ENCODE peak calls at places on chromosomes 5 and 9, in eight cellular contexts. One of them, this sample, is unnamed.

GRCh38 chr5:103036601-103037000 is 83.3 kb downstream of the GIN1 start:
- DNase-seq in activated T-helper 1 cell treated with Interleukin-2 at 50 U/mL for 16 hours: no peak
- DNase-seq in astrocyte of the spinal cord: no peak
- DNase-seq in adipocyte: peak; percentile 17
- DNase-seq in cerebellar cortex: no peak
- DNase-seq in HCT116: no peak
- DNase-seq in mesendoderm: no peak
- DNase-seq in GM23248: no peak
- DNase-seq in this sample: no peak

GRCh38 chr5:124634820-124635323 is 111.6 kb downstream of the ZNF608 start:
- DNase-seq in activated T-helper 1 cell treated with Interleukin-2 at 50 U/mL for 16 hours: no peak
- DNase-seq in astrocyte of the spinal cord: no peak
- DNase-seq in adipocyte: peak; percentile 24
- DNase-seq in cerebellar cortex: no peak
- DNase-seq in HCT116: no peak
- DNase-seq in mesendoderm: no peak
- DNase-seq in GM23248: peak; percentile 75
- DNase-seq in this sample: no peak

GRCh38 chr5:176742246-176743105 is 67.9 kb upstream of the UNC5A start:
- DNase-seq in activated T-helper 1 cell treated with Interleukin-2 at 50 U/mL for 16 hours: no peak
- DNase-seq in astrocyte of the spinal cord: no peak
- DNase-seq in adipocyte: no peak
- DNase-seq in cerebellar cortex: no peak
- DNase-seq in HCT116: no peak
- DNase-seq in mesendoderm: no peak
- DNase-seq in GM23248: no peak
- DNase-seq in this sample: no peak

GRCh38 chr5:73299017-73299630 is 126.1 kb downstream of the TMEM174 start:
- DNase-seq in activated T-helper 1 cell treated with Interleukin-2 at 50 U/mL for 16 hours: no peak
- DNase-seq in astrocyte of the spinal cord: peak; percentile 44
- DNase-seq in adipocyte: peak; percentile 75
- DNase-seq in cerebellar cortex: no peak
- DNase-seq in HCT116: no peak
- DNase-seq in mesendoderm: peak; percentile 69
- DNase-seq in GM23248: peak; percentile 72
- DNase-seq in this sample: peak; percentile 64

GRCh38 chr5:151121095-151121494 is 36.5 kb downstream of the ANXA6 start:
- DNase-seq in activated T-helper 1 cell treated with Interleukin-2 at 50 U/mL for 16 hours: no peak
- DNase-seq in astrocyte of the spinal cord: no peak
- DNase-seq in adipocyte: no peak
- DNase-seq in cerebellar cortex: no peak
- DNase-seq in HCT116: no peak
- DNase-seq in mesendoderm: no peak
- DNase-seq in GM23248: no peak
- DNase-seq in this sample: no peak

GRCh38 chr5:168972650-168973241 is 328.2 kb downstream of the SLIT3 start:
- DNase-seq in activated T-helper 1 cell treated with Interleukin-2 at 50 U/mL for 16 hours: no peak
- DNase-seq in astrocyte of the spinal cord: no peak
- DNase-seq in adipocyte: no peak
- DNase-seq in cerebellar cortex: no peak
- DNase-seq in HCT116: no peak
- DNase-seq in mesendoderm: no peak
- DNase-seq in GM23248: no peak
- DNase-seq in this sample: no peak

GRCh38 chr9:115891929-115892328 is 261.7 kb upstream of the PAPPA start:
- DNase-seq in activated T-helper 1 cell treated with Interleukin-2 at 50 U/mL for 16 hours: no peak
- DNase-seq in astrocyte of the spinal cord: peak; percentile 51
- DNase-seq in adipocyte: peak; percentile 56
- DNase-seq in cerebellar cortex: no peak
- DNase-seq in HCT116: no peak
- DNase-seq in mesendoderm: no peak
- DNase-seq in GM23248: peak; percentile 55
- DNase-seq in this sample: peak; percentile 18

GRCh38 chr5:175922192-175922885 is 45.8 kb downstream of the THOC3 start:
- DNase-seq in activated T-helper 1 cell treated with Interleukin-2 at 50 U/mL for 16 hours: no peak
- DNase-seq in astrocyte of the spinal cord: peak; percentile 98
- DNase-seq in adipocyte: peak; percentile 86
- DNase-seq in cerebellar cortex: no peak
- DNase-seq in HCT116: no peak
- DNase-seq in mesendoderm: no peak
- DNase-seq in GM23248: peak; percentile 90
- DNase-seq in this sample: peak; percentile 96

GRCh38 chr5:89864941-89865340 is 544.6 kb downstream of the CETN3 start:
- DNase-seq in activated T-helper 1 cell treated with Interleukin-2 at 50 U/mL for 16 hours: no peak
- DNase-seq in astrocyte of the spinal cord: no peak
- DNase-seq in adipocyte: no peak
- DNase-seq in cerebellar cortex: no peak
- DNase-seq in HCT116: no peak
- DNase-seq in mesendoderm: peak; percentile 33
- DNase-seq in GM23248: no peak
- DNase-seq in this sample: no peak

GRCh38 chr9:95696701-95697100 is 178.8 kb upstream of the ERCC6L2 start:
- DNase-seq in activated T-helper 1 cell treated with Interleukin-2 at 50 U/mL for 16 hours: no peak
- DNase-seq in astrocyte of the spinal cord: no peak
- DNase-seq in adipocyte: no peak
- DNase-seq in cerebellar cortex: no peak
- DNase-seq in HCT116: no peak
- DNase-seq in mesendoderm: peak; percentile 49
- DNase-seq in GM23248: no peak
- DNase-seq in this sample: no peak

GRCh38 chr5:151906246-151906645 is 18.4 kb downstream of the GLRA1 start:
- DNase-seq in activated T-helper 1 cell treated with Interleukin-2 at 50 U/mL for 16 hours: no peak
- DNase-seq in astrocyte of the spinal cord: no peak
- DNase-seq in adipocyte: no peak
- DNase-seq in cerebellar cortex: no peak
- DNase-seq in HCT116: no peak
- DNase-seq in mesendoderm: no peak
- DNase-seq in GM23248: no peak
- DNase-seq in this sample: no peak

GRCh38 chr5:42495908-42496307 is 72.7 kb downstream of the GHR start:
- DNase-seq in activated T-helper 1 cell treated with Interleukin-2 at 50 U/mL for 16 hours: no peak
- DNase-seq in astrocyte of the spinal cord: no peak
- DNase-seq in adipocyte: peak; percentile 15
- DNase-seq in cerebellar cortex: no peak
- DNase-seq in HCT116: no peak
- DNase-seq in mesendoderm: no peak
- DNase-seq in GM23248: peak; percentile 40
- DNase-seq in this sample: no peak

GRCh38 chr5:65059681-65060598 is 291.2 kb downstream of the CWC27 start:
- DNase-seq in activated T-helper 1 cell treated with Interleukin-2 at 50 U/mL for 16 hours: no peak
- DNase-seq in astrocyte of the spinal cord: no peak
- DNase-seq in adipocyte: no peak
- DNase-seq in cerebellar cortex: no peak
- DNase-seq in HCT116: no peak
- DNase-seq in mesendoderm: peak; percentile 33
- DNase-seq in GM23248: peak; percentile 58
- DNase-seq in this sample: no peak

GRCh38 chr9:116156621-116157314 is 3.2 kb downstream of the PAPPA start:
- DNase-seq in activated T-helper 1 cell treated with Interleukin-2 at 50 U/mL for 16 hours: no peak
- DNase-seq in astrocyte of the spinal cord: peak; percentile 77
- DNase-seq in adipocyte: peak; percentile 87
- DNase-seq in cerebellar cortex: peak; percentile 81
- DNase-seq in HCT116: no peak
- DNase-seq in mesendoderm: peak; percentile 90
- DNase-seq in GM23248: peak; percentile 87
- DNase-seq in this sample: peak; percentile 72

GRCh38 chr9:34547960-34548603 is 25.3 kb upstream of the ENHO start:
- DNase-seq in activated T-helper 1 cell treated with Interleukin-2 at 50 U/mL for 16 hours: no peak
- DNase-seq in astrocyte of the spinal cord: peak; percentile 32
- DNase-seq in adipocyte: peak; percentile 86
- DNase-seq in cerebellar cortex: peak; percentile 75
- DNase-seq in HCT116: peak; percentile 23
- DNase-seq in mesendoderm: peak; percentile 68
- DNase-seq in GM23248: peak; percentile 84
- DNase-seq in this sample: peak; percentile 88

GRCh38 chr9:20504930-20505329 is 117.4 kb downstream of the MLLT3 start:
- DNase-seq in activated T-helper 1 cell treated with Interleukin-2 at 50 U/mL for 16 hours: no peak
- DNase-seq in astrocyte of the spinal cord: no peak
- DNase-seq in adipocyte: no peak
- DNase-seq in cerebellar cortex: no peak
- DNase-seq in HCT116: no peak
- DNase-seq in mesendoderm: no peak
- DNase-seq in GM23248: no peak
- DNase-seq in this sample: no peak

GRCh38 chr5:26568316-26568715 is 470.1 kb downstream of the CDH9 start:
- DNase-seq in activated T-helper 1 cell treated with Interleukin-2 at 50 U/mL for 16 hours: no peak
- DNase-seq in astrocyte of the spinal cord: no peak
- DNase-seq in adipocyte: no peak
- DNase-seq in cerebellar cortex: no peak
- DNase-seq in HCT116: no peak
- DNase-seq in mesendoderm: no peak
- DNase-seq in GM23248: no peak
- DNase-seq in this sample: no peak

GRCh38 chr5:87121315-87122170 is 146.1 kb upstream of the RASA1 start:
- DNase-seq in activated T-helper 1 cell treated with Interleukin-2 at 50 U/mL for 16 hours: peak; percentile 6
- DNase-seq in astrocyte of the spinal cord: peak; percentile 94
- DNase-seq in adipocyte: peak; percentile 91
- DNase-seq in cerebellar cortex: no peak
- DNase-seq in HCT116: peak; percentile 71
- DNase-seq in mesendoderm: peak; percentile 19
- DNase-seq in GM23248: peak; percentile 95
- DNase-seq in this sample: peak; percentile 62

GRCh38 chr9:4973246-4973645 is 11.8 kb upstream of the JAK2 start:
- DNase-seq in activated T-helper 1 cell treated with Interleukin-2 at 50 U/mL for 16 hours: no peak
- DNase-seq in astrocyte of the spinal cord: no peak
- DNase-seq in adipocyte: no peak
- DNase-seq in cerebellar cortex: no peak
- DNase-seq in HCT116: no peak
- DNase-seq in mesendoderm: peak; percentile 60
- DNase-seq in GM23248: peak; percentile 41
- DNase-seq in this sample: no peak

GRCh38 chr9:33498387-33498786 is 24.7 kb upstream of the NOL6 start:
- DNase-seq in activated T-helper 1 cell treated with Interleukin-2 at 50 U/mL for 16 hours: no peak
- DNase-seq in astrocyte of the spinal cord: peak; percentile 20
- DNase-seq in adipocyte: peak; percentile 72
- DNase-seq in cerebellar cortex: no peak
- DNase-seq in HCT116: no peak
- DNase-seq in mesendoderm: no peak
- DNase-seq in GM23248: peak; percentile 48
- DNase-seq in this sample: no peak

GRCh38 chr9:131739192-131739961 is 499 bp downstream of the RAPGEF1 start:
- DNase-seq in activated T-helper 1 cell treated with Interleukin-2 at 50 U/mL for 16 hours: no peak
- DNase-seq in astrocyte of the spinal cord: peak; percentile 33
- DNase-seq in adipocyte: peak; percentile 72
- DNase-seq in cerebellar cortex: no peak
- DNase-seq in HCT116: no peak
- DNase-seq in mesendoderm: peak; percentile 51
- DNase-seq in GM23248: peak; percentile 79
- DNase-seq in this sample: peak; percentile 47

GRCh38 chr9:14418262-14419200 is 104.6 kb upstream of the NFIB start:
- DNase-seq in activated T-helper 1 cell treated with Interleukin-2 at 50 U/mL for 16 hours: no peak
- DNase-seq in astrocyte of the spinal cord: no peak
- DNase-seq in adipocyte: no peak
- DNase-seq in cerebellar cortex: no peak
- DNase-seq in HCT116: no peak
- DNase-seq in mesendoderm: no peak
- DNase-seq in GM23248: no peak
- DNase-seq in this sample: no peak

GRCh38 chr9:130310456-130310855 is 44.9 kb downstream of the HMCN2 start:
- DNase-seq in activated T-helper 1 cell treated with Interleukin-2 at 50 U/mL for 16 hours: no peak
- DNase-seq in astrocyte of the spinal cord: no peak
- DNase-seq in adipocyte: no peak
- DNase-seq in cerebellar cortex: no peak
- DNase-seq in HCT116: no peak
- DNase-seq in mesendoderm: no peak
- DNase-seq in GM23248: no peak
- DNase-seq in this sample: no peak

GRCh38 chr5:177964471-177964870 is 31.6 kb downstream of the PROP1 start:
- DNase-seq in activated T-helper 1 cell treated with Interleukin-2 at 50 U/mL for 16 hours: no peak
- DNase-seq in astrocyte of the spinal cord: no peak
- DNase-seq in adipocyte: no peak
- DNase-seq in cerebellar cortex: no peak
- DNase-seq in HCT116: no peak
- DNase-seq in mesendoderm: no peak
- DNase-seq in GM23248: no peak
- DNase-seq in this sample: no peak

GRCh38 chr9:121556580-121556979 is 56.9 kb upstream of the GGTA1 start:
- DNase-seq in activated T-helper 1 cell treated with Interleukin-2 at 50 U/mL for 16 hours: no peak
- DNase-seq in astrocyte of the spinal cord: peak; percentile 97
- DNase-seq in adipocyte: peak; percentile 91
- DNase-seq in cerebellar cortex: peak; percentile 20
- DNase-seq in HCT116: no peak
- DNase-seq in mesendoderm: no peak
- DNase-seq in GM23248: peak; percentile 96
- DNase-seq in this sample: peak; percentile 86

GRCh38 chr9:120366646-120367019 is 213.3 kb downstream of the CDK5RAP2 start:
- DNase-seq in activated T-helper 1 cell treated with Interleukin-2 at 50 U/mL for 16 hours: no peak
- DNase-seq in astrocyte of the spinal cord: peak; percentile 86
- DNase-seq in adipocyte: peak; percentile 87
- DNase-seq in cerebellar cortex: peak; percentile 76
- DNase-seq in HCT116: peak; percentile 26
- DNase-seq in mesendoderm: peak; percentile 95
- DNase-seq in GM23248: peak; percentile 89
- DNase-seq in this sample: peak; percentile 91

GRCh38 chr5:141716009-141716408 is 34.0 kb upstream of the ARAP3 start:
- DNase-seq in activated T-helper 1 cell treated with Interleukin-2 at 50 U/mL for 16 hours: no peak
- DNase-seq in astrocyte of the spinal cord: no peak
- DNase-seq in adipocyte: no peak
- DNase-seq in cerebellar cortex: no peak
- DNase-seq in HCT116: no peak
- DNase-seq in mesendoderm: peak; percentile 80
- DNase-seq in GM23248: no peak
- DNase-seq in this sample: no peak

GRCh38 chr9:114721491-114722362 is 39.7 kb upstream of the TEX48 start:
- DNase-seq in activated T-helper 1 cell treated with Interleukin-2 at 50 U/mL for 16 hours: no peak
- DNase-seq in astrocyte of the spinal cord: no peak
- DNase-seq in adipocyte: peak; percentile 46
- DNase-seq in cerebellar cortex: no peak
- DNase-seq in HCT116: no peak
- DNase-seq in mesendoderm: no peak
- DNase-seq in GM23248: peak; percentile 82
- DNase-seq in this sample: peak; percentile 52

This sample was measured in AG08395.